ENCODE peak calls at places on chromosomes 5 and 9, in ten cellular contexts. F is Calu3; N is endothelial cell; K is central memory CD4-positive, alpha-beta T cell; V is 8988T; M is upper lobe of right lung; D is iris pigment epithelial cell; J is HL-60; Q is NCI-H2171; O is LHCN-M2. W is an unnamed sample.

GRCh38 chr9:123322771-123323481 is 33.1 kb upstream of the CRB2 start:
- DNase-seq in F (no peak), N (no peak), K (peak; percentile 73), V (no peak), M (no peak), D (no peak), J (no peak), Q (no peak), O (no peak), W (no peak)

GRCh38 chr5:963673-964531 is 44.7 kb upstream of the NKD2 start:
- DNase-seq in F (no peak), N (no peak), K (peak; percentile 62), V (peak; percentile 20), M (no peak), D (peak; percentile 31), J (no peak), Q (no peak), O (no peak), W (no peak)

GRCh38 chr9:133527444-133527920 is 2.7 kb upstream of the MYMK start:
- DNase-seq in F (no peak), N (no peak), K (no peak), V (no peak), M (no peak), D (no peak), J (no peak), Q (no peak), O (no peak), W (peak; percentile 34)

GRCh38 chr9:107435415-107435814 is 54.2 kb downstream of the KLF4 start:
- DNase-seq in F (no peak), N (no peak), K (no peak), V (no peak), M (no peak), D (no peak), J (no peak), Q (no peak), O (no peak), W (no peak)

GRCh38 chr9:109341561-109341960 is 20.7 kb upstream of the EPB41L4B start:
- DNase-seq in F (no peak), N (no peak), K (no peak), V (no peak), M (peak; percentile 76), D (no peak), J (no peak), Q (no peak), O (no peak), W (no peak)

GRCh38 chr9:3431890-3432289 is 93.9 kb downstream of the RFX3 start:
- DNase-seq in F (no peak), N (no peak), K (no peak), V (no peak), M (no peak), D (no peak), J (no peak), Q (no peak), O (no peak), W (no peak)

GRCh38 chr5:171681667-171682066 is 104.0 kb upstream of the SMIM23 start:
- DNase-seq in F (no peak), N (no peak), K (no peak), V (no peak), M (no peak), D (peak; percentile 42), J (no peak), Q (no peak), O (no peak), W (no peak)

GRCh38 chr5:141783599-141784296 is 94.5 kb downstream of the PCDH1 start:
- DNase-seq in F (peak; percentile 70), N (no peak), K (no peak), V (no peak), M (no peak), D (no peak), J (no peak), Q (peak; percentile 23), O (no peak), W (peak; percentile 43)

GRCh38 chr9:86944974-86945867 is 2.1 kb downstream of the GAS1 start:
- DNase-seq in F (no peak), N (peak; percentile 57), K (no peak), V (no peak), M (no peak), D (peak; percentile 40), J (no peak), Q (no peak), O (peak; percentile 41), W (no peak)

GRCh38 chr5:1253456-1254105 is 28.4 kb downstream of the SLC6A18 start:
- DNase-seq in F (no peak), N (no peak), K (no peak), V (no peak), M (no peak), D (no peak), J (no peak), Q (no peak), O (peak; percentile 51), W (no peak)

GRCh38 chr5:154999865-155000264 is 13.7 kb upstream of the KIF4B start:
- DNase-seq in F (no peak), N (no peak), K (no peak), V (no peak), M (no peak), D (no peak), J (no peak), Q (no peak), O (no peak), W (no peak)

GRCh38 chr5:1415059-1415425 is 30.2 kb downstream of the SLC6A3 start:
- DNase-seq in F (no peak), N (no peak), K (no peak), V (no peak), M (peak; percentile 47), D (no peak), J (no peak), Q (no peak), O (no peak), W (no peak)

GRCh38 chr5:107135391-107135790 is 535.3 kb downstream of the EFNA5 start:
- DNase-seq in F (no peak), N (no peak), K (no peak), V (no peak), M (no peak), D (peak; percentile 78), J (no peak), Q (no peak), O (peak; percentile 49), W (no peak)

GRCh38 chr5:139482050-139482889 is at the start of gene STING1:
- DNase-seq in F (peak; percentile 89), N (no peak), K (peak; percentile 74), V (no peak), M (peak; percentile 90), D (peak; percentile 99), J (peak; percentile 83), Q (no peak), O (peak; percentile 99), W (no peak)

GRCh38 chr5:16894236-16895057 is 41.6 kb downstream of the MYO10 start:
- DNase-seq in F (peak; percentile 75), N (no peak), K (no peak), V (no peak), M (no peak), D (peak; percentile 97), J (no peak), Q (peak; percentile 59), O (peak; percentile 80), W (no peak)

GRCh38 chr9:101315129-101315459 is 69.7 kb downstream of the BAAT start:
- DNase-seq in F (no peak), N (no peak), K (no peak), V (no peak), M (no peak), D (no peak), J (no peak), Q (no peak), O (no peak), W (no peak)

GRCh38 chr5:174309131-174309845 is 263.8 kb downstream of the NSG2 start:
- DNase-seq in F (no peak), N (no peak), K (no peak), V (no peak), M (peak; percentile 38), D (no peak), J (no peak), Q (no peak), O (no peak), W (no peak)

GRCh38 chr9:129487658-129488483 is 133.0 kb downstream of the C9orf50 start:
- DNase-seq in F (no peak), N (no peak), K (peak; percentile 29), V (no peak), M (no peak), D (peak; percentile 78), J (no peak), Q (peak; percentile 73), O (peak; percentile 38), W (peak; percentile 74)

W was measured in caudate nucleus.